ENCODE peak calls at places on chromosomes 6 and 20, in five cellular contexts. W, Q, T, C and M are unnamed samples.

GRCh38 chr6:3287976-3288707 is 29.4 kb downstream of the PSMG4 start:
- DNase-seq in Q (no peak), W (no peak), C (no peak), T (no peak), M (no peak)

GRCh38 chr6:30202366-30202765 is 10.8 kb downstream of the TRIM26 start:
- DNase-seq in W (no peak), T (no peak), C (no peak), Q (no peak), M (no peak)

GRCh38 chr20:38363004-38363747 is 16.9 kb downstream of the LBP start:
- DNase-seq in Q (no peak), C (no peak), T (no peak), W (no peak), M (no peak)

GRCh38 chr20:24381886-24382285 is 87.5 kb upstream of the SYNDIG1 start:
- DNase-seq in W (no peak), C (no peak), T (no peak), Q (no peak), M (no peak)

GRCh38 chr6:107618672-107619071 is 128.8 kb downstream of the SOBP start:
- DNase-seq in C (no peak), T (peak; percentile 66), Q (no peak), W (no peak), M (peak; percentile 62)

GRCh38 chr6:65876668-65877067 is 169.6 kb upstream of the EYS start:
- DNase-seq in W (no peak), Q (no peak), T (no peak), C (no peak), M (no peak)

GRCh38 chr6:148441454-148441911 is 98.8 kb downstream of the SASH1 start:
- DNase-seq in W (no peak), Q (peak; percentile 94), C (no peak), T (no peak), M (no peak)

GRCh38 chr20:58556961-58557360 is 41.8 kb upstream of the APCDD1L start:
- DNase-seq in T (no peak), C (no peak), W (no peak), Q (no peak), M (no peak)

GRCh38 chr20:37775200-37775599 is 81.4 kb downstream of the CTNNBL1 start:
- DNase-seq in Q (no peak), W (no peak), C (no peak), T (peak; percentile 77), M (no peak)

GRCh38 chr20:59253779-59254319 is 46.6 kb upstream of the EDN3 start:
- DNase-seq in T (peak; percentile 48), Q (no peak), C (peak; percentile 8), W (no peak), M (no peak)

GRCh38 chr6:147001621-147002020 is 202.6 kb upstream of the STXBP5 start:
- DNase-seq in W (no peak), T (no peak), C (no peak), Q (peak; percentile 8), M (no peak)

GRCh38 chr20:46999821-47000465 is 105.3 kb downstream of the EYA2 start:
- DNase-seq in T (peak; percentile 86), W (no peak), C (no peak), Q (no peak), M (no peak)

GRCh38 chr6:50819527-50819905 is 845 bp downstream of the TFAP2B start:
- DNase-seq in Q (peak; percentile 1), C (no peak), T (no peak), W (no peak), M (no peak)

GRCh38 chr6:36691011-36691410 is 6.6 kb upstream of the RAB44 start:
- DNase-seq in T (no peak), C (no peak), Q (no peak), W (no peak), M (no peak)

GRCh38 chr20:63171991-63172390 is 43.9 kb downstream of the YTHDF1 start:
- DNase-seq in W (no peak), Q (no peak), T (no peak), C (no peak), M (no peak)

GRCh38 chr6:79373880-79374279 is 139.4 kb upstream of the HMGN3 start:
- DNase-seq in W (no peak), T (no peak), Q (no peak), C (no peak), M (no peak)

GRCh38 chr6:167849846-167850459 is 23.2 kb downstream of the AFDN start:
- DNase-seq in W (peak; percentile 30), Q (peak; percentile 52), C (peak; percentile 28), T (no peak), M (peak; percentile 86)

GRCh38 chr6:14889698-14890593 is 355.9 kb upstream of the JARID2 start:
- DNase-seq in W (no peak), Q (peak; percentile 48), T (no peak), C (no peak), M (no peak)

GRCh38 chr6:18506387-18507017 is 119.4 kb downstream of the RNF144B start:
- DNase-seq in W (no peak), C (no peak), Q (peak; percentile 9), T (no peak), M (no peak)

GRCh38 chr20:63846128-63846771 is 15.0 kb upstream of the ABHD16B start:
- DNase-seq in T (no peak), Q (peak; percentile 75), W (no peak), C (no peak), M (peak; percentile 89)

GRCh38 chr6:69233195-69233524 is 563.6 kb downstream of the LMBRD1 start:
- DNase-seq in C (no peak), T (no peak), W (no peak), Q (no peak), M (peak; percentile 53)

GRCh38 chr20:40467014-40467413 is 222.0 kb downstream of the MAFB start:
- DNase-seq in W (no peak), Q (no peak), C (no peak), T (no peak), M (no peak)

GRCh38 chr20:539848-540247 is 3.7 kb downstream of the CSNK2A1 start:
- DNase-seq in W (no peak), Q (peak; percentile 73), C (no peak), T (no peak), M (peak; percentile 63)

GRCh38 chr6:142300758-142301251 is 1.0 kb upstream of the ADGRG6 start:
- DNase-seq in Q (peak; percentile 72), W (peak; percentile 4), T (no peak), C (no peak), M (no peak)

DNA sequence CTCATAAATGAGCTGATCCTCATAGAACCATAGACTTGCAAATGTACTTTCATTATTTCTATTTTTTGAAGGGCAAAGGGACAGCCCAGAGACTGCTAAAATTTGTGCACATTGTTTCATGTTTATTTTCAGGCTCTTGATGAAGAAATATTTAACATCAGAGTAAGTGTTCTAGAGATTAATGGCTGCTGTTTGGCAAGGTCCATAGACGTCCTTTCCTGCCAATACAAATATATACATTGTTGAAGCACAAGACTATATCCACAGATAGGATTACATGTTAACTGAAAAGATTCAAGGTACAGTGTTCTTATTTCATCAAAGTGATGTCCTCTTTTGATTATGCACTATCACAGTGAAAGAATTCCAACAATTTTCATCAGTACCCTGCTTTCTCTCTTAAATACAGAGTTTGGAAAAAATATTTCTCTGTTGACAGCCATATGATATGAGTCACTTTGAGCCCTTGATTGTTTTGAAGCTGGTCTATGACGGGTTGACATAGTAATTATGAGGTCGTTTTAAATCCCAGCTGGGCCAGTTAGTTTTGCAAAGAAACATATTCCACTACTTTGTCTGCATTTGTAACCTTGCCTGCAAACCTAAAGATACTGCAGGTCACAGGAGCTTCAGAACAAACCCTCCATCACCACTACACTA is 95.7 kb downstream of the FILIP1 start:
- DNase-seq in Q (no peak), W (no peak), C (no peak), T (no peak), M (no peak)
- H2AFZ ChIP-seq in Q (no peak overlapping the region), W (no peak overlapping the region), C (no peak overlapping the region), T (no peak overlapping the region), M (no peak overlapping the region)

GRCh38 chr6:97322226-97322625 is 39.2 kb upstream of the MMS22L start:
- DNase-seq in C (no peak), T (no peak), W (no peak), Q (no peak), M (no peak)

GRCh38 chr6:97316982-97317381 is 34.0 kb upstream of the MMS22L start:
- DNase-seq in T (no peak), W (no peak), C (no peak), Q (no peak), M (no peak)

DNA sequence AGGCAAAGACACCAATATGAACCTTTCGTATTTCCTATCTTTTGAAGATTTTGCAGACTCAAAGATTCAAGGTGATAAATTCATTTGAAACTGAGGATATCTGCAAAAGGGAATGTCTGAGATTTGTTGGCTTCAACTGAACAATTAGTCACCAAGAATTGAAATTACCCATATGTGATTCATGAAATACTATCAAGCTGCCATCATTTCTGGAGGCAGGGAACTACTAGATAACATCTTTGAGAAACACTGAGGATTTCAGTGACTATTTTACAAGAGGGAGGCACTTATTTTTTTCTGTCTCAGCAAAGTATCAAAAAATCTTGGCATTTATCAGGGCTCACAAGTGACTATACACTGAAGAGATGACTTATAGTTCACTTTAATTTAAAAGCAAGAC is 39.8 kb upstream of the MMS22L start:
- DNase-seq in T (no peak), Q (no peak), C (no peak), W (no peak), M (no peak)
- H2AFZ ChIP-seq in T (no peak overlapping the region), Q (no peak overlapping the region), C (no peak overlapping the region), W (no peak overlapping the region), M (no peak overlapping the region)

GRCh38 chr20:44747166-44748004 is 1.7 kb downstream of the KCNK15 start:
- DNase-seq in W (peak; percentile 73), T (peak; percentile 88), Q (peak; percentile 68), C (peak; percentile 55), M (peak; percentile 97)

GRCh38 chr20:44748005-44748370 is 2.3 kb downstream of the KCNK15 start:
- DNase-seq in W (no peak), T (no peak), C (no peak), Q (no peak), M (no peak)

GRCh38 chr20:44752099-44752931 is 6.7 kb downstream of the KCNK15 start:
- DNase-seq in T (no peak), W (no peak), Q (no peak), C (no peak), M (no peak)

GRCh38 chr20:44746367-44747165 is 901 bp downstream of the KCNK15 start:
- DNase-seq in W (no peak), T (no peak), C (no peak), Q (no peak), M (peak; percentile 52)

GRCh38 chr20:44750081-44750805 is 4.6 kb downstream of the KCNK15 start:
- DNase-seq in W (no peak), C (no peak), T (no peak), Q (no peak), M (peak; percentile 56)
- H2AFZ ChIP-seq in W (no peak overlapping the region), C (no peak overlapping the region), T (no peak overlapping the region), Q (no peak overlapping the region), M (no peak overlapping the region)

DNA sequence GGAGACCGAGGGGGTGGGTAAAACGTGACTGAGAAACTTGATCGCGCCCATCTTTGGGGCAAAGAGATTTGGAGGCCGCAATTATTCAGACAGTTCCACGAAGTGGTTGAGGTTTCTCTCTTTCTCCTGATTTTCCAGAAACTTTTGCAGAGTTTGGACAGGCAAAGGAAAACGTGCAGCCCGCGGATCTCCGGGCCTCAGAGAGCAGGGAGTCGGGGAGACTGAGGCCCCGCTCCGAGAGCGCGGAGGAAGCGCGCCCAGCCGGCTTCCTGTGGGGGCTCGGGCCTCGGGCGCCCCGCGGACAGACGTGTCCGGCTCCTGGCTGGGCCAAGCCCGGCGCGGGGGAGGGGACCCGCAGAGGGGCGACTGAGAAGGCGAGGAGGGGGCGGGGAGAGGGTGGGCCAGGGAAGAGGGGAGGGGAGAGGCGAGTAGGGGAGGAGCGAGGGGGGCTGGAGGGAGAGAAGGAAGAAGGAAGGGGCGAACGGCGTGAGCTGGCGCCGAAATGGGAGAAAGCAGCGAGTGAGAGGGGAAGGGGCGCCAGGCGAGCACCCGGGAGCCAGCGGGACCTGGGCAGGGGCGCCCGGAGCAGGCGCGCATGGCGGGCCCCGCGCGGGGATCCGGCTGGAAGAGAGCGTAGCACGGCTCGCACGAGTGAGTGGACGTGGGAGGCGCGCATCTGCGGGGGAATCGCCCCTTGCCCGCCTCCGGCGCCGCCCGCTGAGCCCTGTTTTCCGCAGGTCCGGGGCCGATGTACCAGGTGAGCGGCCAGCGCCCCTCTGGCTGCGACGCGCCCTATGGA is at the start of gene MDFI:
- DNase-seq in T (no peak), C (no peak), Q (peak; percentile 49), W (peak; percentile 57), M (peak; percentile 87)
- H2AFZ ChIP-seq in T (no peak within 1 kb of the TSS), C (no peak within 1 kb of the TSS), Q (no peak within 1 kb of the TSS), W (peak within 1 kb of the TSS; percentile 95), M (peak within 1 kb of the TSS; percentile 91)